ENCODE peak calls at places on chromosomes 1 and 21, in five cellular contexts. P is pancreas, M is fibroblast of lung, J is PC-3, W is dorsolateral prefrontal cortex. R is an unnamed sample.

GRCh38 chr1:9705337-9706098 is 54.0 kb downstream of the PIK3CD start:
- DNase-seq in P (no peak), M (peak), J (peak), W (no peak), R (no peak)

GRCh38 chr1:83102630-83103071 is 896.3 kb downstream of the TTLL7 start:
- DNase-seq in P (no peak), M (peak), J (peak), W (no peak), R (no peak)

GRCh38 chr21:26236281-26236680 is 65.7 kb upstream of the APP start:
- DNase-seq in P (no peak), M (no peak), J (no peak), W (no peak), R (no peak)

GRCh38 chr1:116504308-116505156 is 66.3 kb downstream of the CD58 start:
- DNase-seq in P (no peak), M (peak), J (peak), W (peak), R (no peak)

GRCh38 chr1:191895049-191895448 is 263.2 kb upstream of the RGS18 start:
- DNase-seq in P (no peak), M (no peak), J (no peak), W (no peak), R (no peak)

GRCh38 chr1:193754732-193755427 is 568.5 kb upstream of the B3GALT2 start:
- DNase-seq in P (no peak), M (peak), J (peak), W (no peak), R (no peak)

GRCh38 chr1:145690587-145691558 is 16.3 kb downstream of the PDZK1 start:
- DNase-seq in P (no peak), M (peak), J (peak), W (no peak), R (no peak)

GRCh38 chr1:51926171-51926812 is 47.8 kb upstream of the NRDC start:
- DNase-seq in P (no peak), M (peak), J (peak), W (no peak), R (no peak)

GRCh38 chr1:216175714-216176113 is 247.5 kb downstream of the USH2A start:
- DNase-seq in P (no peak), M (no peak), J (peak), W (no peak), R (no peak)

GRCh38 chr1:112697781-112698201 is 9.1 kb downstream of the RHOC start:
- DNase-seq in P (no peak), M (no peak), J (no peak), W (no peak), R (no peak)

GRCh38 chr1:179251675-179252074 is 22.2 kb upstream of the ABL2 start:
- DNase-seq in P (peak), M (peak), J (peak), W (no peak), R (no peak)

GRCh38 chr1:20417581-20417980 is 68.4 kb downstream of the CAMK2N1 start:
- DNase-seq in P (no peak), M (no peak), J (no peak), W (no peak), R (no peak)

GRCh38 chr1:229621663-229622062 is 4.3 kb downstream of the TAF5L start:
- DNase-seq in P (no peak), M (peak), J (no peak), W (no peak), R (no peak)
- H3K4me3 ChIP-seq in P (no peak), M (no peak), J (no peak), W (no peak), R (no peak)

DNA sequence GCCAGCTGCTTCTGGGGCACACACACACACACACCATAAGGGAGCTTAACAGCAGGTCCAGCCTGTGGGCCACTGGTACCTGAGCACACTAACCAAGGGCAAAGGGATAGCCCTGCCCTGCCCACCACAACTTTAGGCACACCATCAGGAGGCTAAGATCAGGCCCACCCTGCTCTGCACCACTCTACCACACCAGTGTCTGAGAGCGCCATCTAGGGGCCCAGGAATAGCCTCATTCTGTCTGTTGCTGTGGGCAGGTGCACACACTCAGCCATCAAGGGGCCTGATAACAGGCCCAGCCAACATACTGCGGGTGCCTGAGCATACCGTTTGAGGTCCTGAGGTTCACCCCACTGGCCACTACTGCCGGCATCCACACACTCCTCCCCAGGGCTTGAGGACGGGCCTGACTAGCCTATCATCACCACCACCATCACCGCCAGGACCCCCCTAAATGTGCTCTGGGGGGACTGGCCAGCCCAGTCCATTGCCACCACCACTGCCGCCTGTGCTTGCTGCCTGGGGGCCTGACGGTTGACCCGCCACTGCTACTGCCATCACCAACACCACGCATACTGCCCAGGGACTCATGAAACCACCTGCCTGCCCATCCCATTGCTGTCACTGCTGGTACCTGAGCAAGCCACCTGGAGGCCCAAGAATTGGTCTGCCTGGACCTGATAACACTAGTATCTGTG is 31.3 kb downstream of the NSL1 start:
- DNase-seq in P (no peak), M (no peak), J (peak), W (no peak), R (no peak)
- TF ChIP-seq CTCF in P (no peak), M (peak), J (peak), W (no peak), R (peak)

DNA sequence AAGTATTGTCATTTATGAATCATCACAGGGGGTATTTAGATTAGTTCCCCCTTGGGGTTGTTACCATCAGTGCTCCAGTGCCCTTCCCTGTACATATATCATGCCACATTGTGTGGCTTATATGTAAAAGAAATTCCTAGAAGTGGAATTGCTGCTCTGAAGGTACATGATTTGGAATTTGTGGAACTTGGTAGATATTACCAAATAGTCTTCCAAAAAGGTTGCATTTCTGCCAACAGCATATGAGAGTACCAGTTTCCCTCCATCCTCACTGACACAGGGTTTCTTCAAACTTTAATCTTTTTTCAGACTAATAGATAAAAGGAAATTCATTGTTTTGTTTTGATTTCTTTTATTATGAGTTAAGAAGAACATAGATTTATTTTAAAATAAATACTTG is 41.3 kb downstream of the AKNAD1 start:
- DNase-seq in P (no peak), M (no peak), J (no peak), W (no peak), R (no peak)
- H3K27ac ChIP-seq in P (peak), M (peak), J (no peak), W (peak), R (peak)

GRCh38 chr21:34644815-34645214 is 24.0 kb upstream of the CLIC6 start:
- DNase-seq in P (peak), M (no peak), J (no peak), W (no peak), R (no peak)

GRCh38 chr21:34639882-34640788 is 25.2 kb upstream of the RCAN1 start:
- DNase-seq in P (no peak), M (no peak), J (no peak), W (no peak), R (no peak)

GRCh38 chr21:34639250-34639649 is 24.3 kb upstream of the RCAN1 start:
- DNase-seq in P (no peak), M (no peak), J (no peak), W (no peak), R (no peak)

GRCh38 chr21:34640858-34641257 is 25.9 kb upstream of the RCAN1 start:
- DNase-seq in P (no peak), M (peak), J (peak), W (no peak), R (no peak)

GRCh38 chr21:34642211-34643075 is 26.4 kb upstream of the CLIC6 start:
- DNase-seq in P (no peak), M (peak), J (peak), W (no peak), R (no peak)
- H3K4me3 ChIP-seq in P (no peak), M (no peak), J (no peak), W (no peak), R (no peak)

DNA sequence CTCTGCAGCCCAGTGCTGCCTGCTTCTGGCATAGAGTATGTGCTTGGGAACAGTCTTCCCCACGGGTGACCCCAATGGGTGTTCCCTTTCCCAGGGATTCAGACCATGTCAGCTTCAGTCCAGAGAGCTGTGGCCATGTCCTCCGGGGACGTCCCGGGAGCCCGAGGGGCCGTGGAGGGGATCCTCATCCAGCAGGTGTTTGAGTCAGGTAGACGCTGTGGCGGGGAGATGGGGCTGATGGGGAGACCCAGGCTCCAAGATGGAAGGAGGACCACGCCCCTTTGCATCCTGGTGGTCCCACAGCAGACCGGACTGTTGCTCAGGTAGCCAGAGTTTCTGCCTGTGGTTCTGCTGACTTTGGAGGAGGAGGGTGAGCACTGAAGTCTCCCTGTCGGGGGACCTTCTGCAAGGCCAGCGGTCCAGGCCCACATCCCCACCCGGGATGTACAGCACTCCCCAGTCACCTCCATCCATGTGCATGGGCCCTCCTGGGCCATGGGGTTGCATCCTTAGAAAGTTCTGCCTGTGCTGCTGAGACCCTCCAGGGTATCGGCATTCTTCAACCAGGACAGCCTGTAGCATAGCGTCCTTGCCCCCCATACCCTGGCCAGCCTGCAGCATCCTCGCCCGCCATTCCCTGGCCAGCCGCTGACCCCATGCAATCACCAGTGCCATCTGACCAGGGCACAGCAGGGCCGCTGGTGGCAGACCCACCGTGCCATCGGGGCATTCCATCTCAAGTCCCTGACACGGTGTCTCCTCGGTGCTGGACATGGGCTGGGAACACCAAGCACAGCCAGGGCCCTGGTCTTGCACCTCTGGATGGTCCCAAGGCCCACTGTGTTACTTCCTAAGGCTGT is 2.8 kb downstream of the AIRE start:
- DNase-seq in P (no peak), M (no peak), J (no peak), W (no peak), R (no peak)
- TF ChIP-seq CTCF in P (no peak), M (no peak), J (no peak), W (no peak), R (no peak)

GRCh38 chr1:234752927-234753326 is 142.9 kb upstream of the IRF2BP2 start:
- DNase-seq in P (no peak), M (no peak), J (no peak), W (no peak), R (no peak)

GRCh38 chr1:234756066-234756783 is 146.2 kb upstream of the IRF2BP2 start:
- DNase-seq in P (no peak), M (peak), J (no peak), W (no peak), R (no peak)

GRCh38 chr1:234756857-234757256 is 146.9 kb upstream of the IRF2BP2 start:
- DNase-seq in P (no peak), M (no peak), J (no peak), W (no peak), R (no peak)

GRCh38 chr1:234753979-234754378 is 144.0 kb upstream of the IRF2BP2 start:
- DNase-seq in P (no peak), M (no peak), J (no peak), W (no peak), R (no peak)

GRCh38 chr1:234755449-234755863 is 145.5 kb upstream of the IRF2BP2 start:
- DNase-seq in P (peak), M (peak), J (no peak), W (peak), R (peak)
- H3K27ac ChIP-seq in P (no peak), M (no peak), J (no peak), W (peak), R (no peak)

GRCh38 chr1:246110343-246111219 is 396.5 kb downstream of the SMYD3 start:
- DNase-seq in P (no peak), M (peak), J (no peak), W (no peak), R (no peak)

GRCh38 chr1:246106342-246106763 is 400.7 kb downstream of the SMYD3 start:
- DNase-seq in P (no peak), M (peak), J (no peak), W (no peak), R (no peak)

GRCh38 chr1:246108278-246108925 is 398.7 kb downstream of the SMYD3 start:
- DNase-seq in P (no peak), M (no peak), J (no peak), W (no peak), R (no peak)

GRCh38 chr1:246104927-246105326 is 402.2 kb downstream of the SMYD3 start:
- DNase-seq in P (no peak), M (peak), J (peak), W (no peak), R (no peak)

DNA sequence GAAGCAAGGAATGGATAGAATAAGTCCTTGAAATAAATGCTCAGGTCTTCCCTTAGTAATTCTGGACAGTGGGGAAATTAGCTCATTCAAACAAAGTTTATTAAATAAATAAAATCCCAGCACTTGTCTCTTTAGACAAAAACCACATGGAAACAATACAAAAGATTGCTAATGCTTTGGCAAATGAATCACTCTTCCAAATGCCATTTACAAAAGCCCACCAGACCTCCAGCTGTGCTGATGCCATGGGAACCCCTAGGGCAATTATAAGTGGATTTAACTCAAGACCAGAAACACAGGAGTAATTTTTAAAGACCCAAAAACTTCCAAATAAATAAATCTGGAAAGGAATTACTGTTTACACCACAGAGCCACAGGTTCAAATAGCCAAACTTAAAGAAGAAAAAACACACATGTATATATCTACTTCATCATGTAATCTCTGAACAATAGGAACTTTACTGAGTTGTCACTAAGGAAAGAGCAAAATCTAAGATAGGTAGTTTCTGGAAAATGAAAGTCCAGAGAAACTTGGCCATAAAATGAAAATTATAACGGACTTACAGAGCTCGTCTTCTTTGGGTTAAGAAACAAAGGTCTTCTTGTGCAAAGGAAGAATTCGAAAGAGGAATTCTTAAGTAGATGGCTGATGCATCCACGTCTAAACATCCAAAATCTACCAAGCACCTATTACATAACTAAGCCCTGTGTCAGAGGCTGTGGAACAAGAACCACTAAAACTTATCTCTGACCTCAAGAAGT is 399.4 kb downstream of the SMYD3 start:
- DNase-seq in P (no peak), M (peak), J (no peak), W (no peak), R (no peak)
- H3K4me3 ChIP-seq in P (no peak), M (no peak), J (no peak), W (no peak), R (no peak)

DNA sequence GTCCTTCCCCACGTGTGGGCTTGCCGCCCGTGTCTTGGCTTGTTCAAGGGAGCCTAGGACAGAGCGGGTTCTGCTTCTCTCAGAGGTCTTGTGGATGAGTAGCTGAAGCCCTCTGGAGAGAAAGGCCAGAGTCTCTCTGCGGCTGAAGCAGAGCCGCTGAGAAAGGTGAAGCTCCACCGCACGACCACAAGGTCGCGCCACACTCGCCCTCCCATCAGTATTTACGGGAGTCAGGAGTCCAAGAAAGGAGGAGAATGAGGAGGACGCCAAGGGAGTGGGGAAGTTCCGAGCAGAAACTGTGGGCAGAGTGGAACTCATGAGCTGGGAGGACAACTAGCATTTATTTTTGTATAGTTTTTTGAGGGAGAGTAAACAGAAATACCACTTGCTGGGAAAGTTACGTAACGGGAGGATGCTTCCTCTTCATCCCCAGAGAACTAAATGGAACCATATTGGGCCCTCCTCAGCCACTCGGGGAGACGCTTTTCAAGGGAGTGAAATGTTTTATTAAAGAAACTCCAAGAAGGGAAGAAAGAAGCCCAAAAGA is 51.6 kb upstream of the HAO2 start:
- DNase-seq in P (no peak), M (no peak), J (peak), W (no peak), R (no peak)
- TF ChIP-seq CTCF in P (no peak), M (no peak), J (peak), W (no peak), R (no peak)

GRCh38 chr1:32111789-32112188 is 3.9 kb downstream of the KPNA6 start:
- DNase-seq in P (no peak), M (peak), J (no peak), W (no peak), R (no peak)

GRCh38 chr1:32115496-32115895 is 7.6 kb downstream of the KPNA6 start:
- DNase-seq in P (no peak), M (no peak), J (no peak), W (no peak), R (no peak)

GRCh38 chr1:32114420-32114819 is 6.6 kb downstream of the KPNA6 start:
- DNase-seq in P (no peak), M (no peak), J (no peak), W (no peak), R (no peak)

GRCh38 chr1:32112800-32113375 is 5.0 kb downstream of the KPNA6 start:
- DNase-seq in P (no peak), M (no peak), J (no peak), W (no peak), R (no peak)

DNA sequence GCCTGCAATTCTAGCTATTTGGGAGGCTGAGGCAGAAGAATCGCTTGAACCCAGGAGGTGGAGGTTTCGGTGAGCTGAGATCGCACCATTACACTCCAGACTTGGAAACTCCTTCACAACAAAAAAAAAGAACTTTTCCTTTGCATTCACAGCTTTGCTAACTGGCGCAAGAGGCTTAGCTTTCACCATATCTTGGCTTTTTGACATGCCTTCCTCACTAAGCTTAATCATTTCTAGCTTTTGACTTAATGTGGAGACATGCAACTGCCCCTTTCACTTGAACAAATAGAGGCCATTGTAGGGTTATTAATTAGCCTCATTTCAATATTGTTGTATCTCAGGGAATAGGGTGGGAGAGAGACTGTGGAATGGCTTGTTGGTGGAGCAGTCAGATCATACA is 8.7 kb downstream of the KPNA6 start:
- DNase-seq in P (no peak), M (no peak), J (no peak), W (no peak), R (no peak)
- H3K27ac ChIP-seq in P (peak), M (peak), J (no peak), W (no peak), R (no peak)